ENCODE peak calls at places on chromosomes 13 and 19, in five cellular contexts. C is K562, Q is body of pancreas, E is thyroid gland, Y is lower leg skin. K is an unnamed sample.

GRCh38 chr13:66958611-66959010 is 271.5 kb downstream of the PCDH9 start:
- DNase-seq in C (no peak), Q (no peak), E (no peak), Y (no peak), K (no peak)

GRCh38 chr13:46015374-46015773 is 37.2 kb downstream of the ZC3H13 start:
- DNase-seq in C (no peak), Q (no peak), E (no peak), Y (no peak), K (peak; percentile 14)

GRCh38 chr13:112513761-112514160 is 74.2 kb downstream of the TUBGCP3 start:
- DNase-seq in C (no peak), Q (no peak), E (no peak), Y (no peak), K (no peak)

GRCh38 chr13:99087954-99088491 is 110.2 kb upstream of the DOCK9 start:
- DNase-seq in C (no peak), Q (peak; percentile 22), E (peak; percentile 29), Y (no peak), K (no peak)

GRCh38 chr13:38866649-38867048 is 124.0 kb downstream of the STOML3 start:
- DNase-seq in C (no peak), Q (no peak), E (no peak), Y (no peak), K (peak; percentile 11)

GRCh38 chr13:37173214-37173613 is 67.8 kb upstream of the CSNK1A1L start:
- DNase-seq in C (no peak), Q (no peak), E (no peak), Y (no peak), K (no peak)

GRCh38 chr13:27472941-27473340 is 22.6 kb upstream of the MTIF3 start:
- DNase-seq in C (no peak), Q (no peak), E (no peak), Y (no peak), K (no peak)

GRCh38 chr13:91142572-91142971 is 204.9 kb upstream of the MIR17HG start:
- DNase-seq in C (no peak), Q (peak; percentile 33), E (no peak), Y (no peak), K (no peak)

GRCh38 chr19:47608908-47609879 is at the start of gene BICRA:
- DNase-seq in C (peak; percentile 84), Q (peak; percentile 89), E (peak; percentile 87), Y (peak; percentile 74), K (peak; percentile 98)

GRCh38 chr13:45691251-45691650 is 10.9 kb upstream of the CBY2 start:
- DNase-seq in C (no peak), Q (no peak), E (no peak), Y (no peak), K (no peak)

GRCh38 chr19:38735257-38735686 is 9.0 kb downstream of the CAPN12 start:
- DNase-seq in C (peak; percentile 61), Q (peak; percentile 61), E (no peak), Y (peak; percentile 22), K (no peak)

GRCh38 chr19:52991021-52991420 is 22.7 kb upstream of the ERVV-1 start:
- DNase-seq in C (no peak), Q (no peak), E (no peak), Y (no peak), K (peak; percentile 74)

GRCh38 chr13:57634829-57635165 is 3.3 kb downstream of the PCDH17 start:
- DNase-seq in C (no peak), Q (peak; percentile 20), E (no peak), Y (no peak), K (no peak)

GRCh38 chr13:57633950-57634828 is 2.6 kb downstream of the PCDH17 start:
- DNase-seq in C (no peak), Q (peak; percentile 12), E (no peak), Y (no peak), K (no peak)

GRCh38 chr13:57631607-57632275 is at the start of gene PCDH17:
- DNase-seq in C (no peak), Q (peak; percentile 19), E (peak; percentile 12), Y (no peak), K (no peak)

GRCh38 chr13:57632276-57633140 is 964 bp downstream of the PCDH17 start:
- DNase-seq in C (no peak), Q (peak; percentile 15), E (peak; percentile 3), Y (no peak), K (no peak)

DNA sequence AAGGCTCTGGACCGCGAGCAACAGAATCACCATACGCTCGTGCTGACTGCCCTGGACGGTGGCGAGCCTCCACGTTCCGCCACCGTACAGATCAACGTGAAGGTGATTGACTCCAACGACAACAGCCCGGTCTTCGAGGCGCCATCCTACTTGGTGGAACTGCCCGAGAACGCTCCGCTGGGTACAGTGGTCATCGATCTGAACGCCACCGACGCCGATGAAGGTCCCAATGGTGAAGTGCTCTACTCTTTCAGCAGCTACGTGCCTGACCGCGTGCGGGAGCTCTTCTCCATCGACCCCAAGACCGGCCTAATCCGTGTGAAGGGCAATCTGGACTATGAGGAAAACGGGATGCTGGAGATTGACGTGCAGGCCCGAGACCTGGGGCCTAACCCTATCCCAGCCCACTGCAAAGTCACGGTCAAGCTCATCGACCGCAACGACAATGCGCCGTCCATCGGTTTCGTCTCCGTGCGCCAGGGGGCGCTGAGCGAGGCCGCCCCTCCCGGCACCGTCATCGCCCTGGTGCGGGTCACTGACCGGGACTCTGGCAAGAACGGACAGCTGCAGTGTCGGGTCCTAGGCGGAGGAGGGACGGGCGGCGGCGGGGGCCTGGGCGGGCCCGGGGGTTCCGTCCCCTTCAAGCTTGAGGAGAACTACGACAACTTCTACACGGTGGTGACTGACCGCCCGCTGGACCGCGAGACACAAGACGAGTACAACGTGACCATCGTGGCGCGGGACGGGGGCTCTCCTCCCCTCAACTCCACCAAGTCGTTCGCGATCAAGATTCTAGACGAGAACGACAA is 1.8 kb downstream of the PCDH17 start:
- DNase-seq in C (no peak), Q (peak; percentile 58), E (peak; percentile 12), Y (no peak), K (no peak)
- TF ChIP-seq CTCF in C (no peak), Q (peak; percentile 56), E (no peak), Y (no peak), K (no peak)

GRCh38 chr19:45792482-45793177 is at the start of gene DMWD:
- DNase-seq in C (peak; percentile 97), Q (peak; percentile 100), E (peak; percentile 100), Y (peak; percentile 99), K (peak; percentile 93)
- TF ChIP-seq POLR2A in C (peak; percentile 60), Q (no peak), E (peak; percentile 42), Y (no peak), K (peak; percentile 52)

DNA sequence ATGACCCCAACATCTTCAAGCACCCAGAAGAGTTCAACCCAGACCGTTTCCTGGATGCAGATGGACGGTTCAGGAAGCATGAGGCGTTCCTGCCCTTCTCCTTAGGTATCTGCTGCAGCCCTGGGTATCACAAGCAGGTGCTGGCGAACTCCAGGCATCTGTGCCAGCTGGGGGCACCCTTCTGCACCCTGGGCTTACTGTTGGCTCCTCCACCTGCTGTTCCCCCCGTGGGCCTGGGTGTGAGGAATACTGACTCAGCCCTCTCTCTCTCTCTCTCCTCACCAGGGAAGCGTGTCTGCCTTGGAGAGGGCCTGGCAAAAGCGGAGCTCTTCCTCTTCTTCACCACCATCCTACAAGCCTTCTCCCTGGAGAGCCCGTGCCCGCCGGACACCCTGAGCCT is 13.0 kb downstream of the CYP2S1 start:
- DNase-seq in C (no peak), Q (no peak), E (no peak), Y (no peak), K (no peak)
- TF ChIP-seq CTCF in C (no peak), Q (no peak), E (no peak), Y (no peak), K (no peak)

GRCh38 chr19:4795400-4795799 is 3.9 kb downstream of the FEM1A start:
- DNase-seq in C (no peak), Q (no peak), E (no peak), Y (no peak), K (no peak)

GRCh38 chr19:4794971-4795370 is 3.4 kb downstream of the FEM1A start:
- DNase-seq in C (no peak), Q (no peak), E (no peak), Y (no peak), K (no peak)

DNA sequence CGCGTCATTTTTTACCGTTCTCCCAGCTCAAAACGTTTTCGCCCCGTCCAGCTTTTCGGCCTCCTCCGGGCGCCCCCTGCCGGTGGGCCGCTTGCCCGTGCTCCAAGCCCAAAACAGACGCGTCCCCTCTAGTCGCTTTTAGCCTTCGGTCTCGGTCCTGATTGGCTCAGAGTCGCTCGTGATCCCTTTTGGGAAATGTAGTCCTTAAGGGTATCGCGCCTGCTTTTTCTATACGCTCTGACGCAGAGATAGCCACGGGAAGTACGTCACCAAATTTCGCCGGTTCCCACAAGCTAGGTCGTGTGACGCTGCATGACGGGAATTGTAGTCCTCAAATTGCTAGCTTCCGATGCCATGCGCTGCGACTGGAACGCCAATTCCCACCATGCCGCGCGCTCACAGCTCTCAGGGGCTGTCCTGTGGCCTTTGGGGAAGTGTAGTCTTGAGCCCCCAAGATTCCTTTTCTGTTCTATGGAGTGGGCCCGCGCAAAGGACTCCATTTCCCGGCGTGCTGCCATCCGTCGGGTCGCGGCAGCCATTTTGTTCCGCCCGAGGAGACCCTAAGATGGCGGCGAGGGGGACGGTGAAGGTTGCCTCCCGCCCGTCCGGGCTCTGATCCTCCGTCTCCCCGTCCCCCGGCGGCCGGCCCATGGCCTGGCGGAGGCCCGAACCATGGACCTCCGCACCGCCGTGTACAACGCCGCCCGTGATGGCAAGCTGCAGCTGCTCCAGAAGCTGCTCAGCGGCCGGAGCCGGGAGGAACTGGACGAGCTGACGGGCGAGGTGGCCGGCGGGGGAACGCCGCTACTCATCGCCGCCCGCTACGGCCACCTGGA is at the start of gene FEM1A:
- DNase-seq in C (peak; percentile 94), Q (peak; percentile 99), E (peak; percentile 100), Y (peak; percentile 100), K (peak; percentile 99)
- TF ChIP-seq POLR2A in C (peak; percentile 86), Q (peak; percentile 26), E (no peak), Y (no peak), K (peak; percentile 33)

DNA sequence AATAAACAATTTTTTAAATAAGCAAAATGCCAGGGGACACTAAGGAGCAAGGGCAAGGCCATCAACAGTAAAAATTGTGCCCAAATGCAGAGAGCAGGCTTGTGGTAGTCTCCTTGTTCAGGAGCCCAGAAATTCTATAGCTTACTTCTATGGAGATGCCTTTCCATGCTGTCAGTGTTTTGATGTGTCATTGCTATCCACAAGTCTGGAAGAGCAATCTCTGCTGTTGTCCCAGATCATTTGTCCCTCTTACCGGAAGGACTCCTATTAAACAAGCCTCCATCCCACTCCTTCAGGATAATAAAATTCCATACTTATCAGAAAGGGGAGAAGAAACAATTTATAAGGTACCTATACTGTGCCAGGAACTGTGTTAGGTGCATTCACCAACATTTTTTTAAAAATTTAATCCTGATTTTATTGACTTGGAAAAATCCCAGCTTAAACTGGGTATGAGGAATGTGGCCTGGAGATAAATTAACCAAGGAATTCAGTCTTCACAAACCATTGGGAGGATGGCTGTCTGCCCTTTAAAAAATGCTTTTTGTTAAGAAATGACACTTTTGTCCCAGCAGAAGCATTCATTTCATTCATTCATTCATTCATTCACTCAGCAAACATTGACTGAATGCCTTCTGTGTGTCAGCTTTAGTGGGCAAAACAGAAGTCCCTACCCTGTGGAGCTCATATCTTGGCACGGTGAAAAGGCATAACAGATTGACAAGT is 26.8 kb upstream of the CYSLTR2 start:
- DNase-seq in C (no peak), Q (no peak), E (no peak), Y (no peak), K (no peak)
- TF ChIP-seq CTCF in C (no peak), Q (no peak), E (no peak), Y (no peak), K (no peak)